ENCODE peak calls at places on chromosomes 2 and 18, in seven cellular contexts. One of them, this sample, is unnamed.

GRCh38 chr2:56522605-56523089 is 338.9 kb downstream of the CCDC85A start:
- DNase-seq in astrocyte of the cerebellum: peak
- DNase-seq in CD4-positive, alpha-beta memory T cell: no peak
- DNase-seq in nephron progenitor cell: peak
- DNase-seq in iPS-NIHi11: no peak
- DNase-seq in left cardiac atrium: peak
- DNase-seq in sigmoid colon: no peak
- DNase-seq in this sample: no peak

GRCh38 chr18:12606592-12607315 is 51.2 kb downstream of the SPIRE1 start:
- DNase-seq in nephron progenitor cell: no peak
- DNase-seq in left cardiac atrium: no peak
- DNase-seq in sigmoid colon: no peak
- DNase-seq in CD4-positive, alpha-beta memory T cell: no peak
- DNase-seq in iPS-NIHi11: no peak
- DNase-seq in astrocyte of the cerebellum: no peak
- DNase-seq in this sample: no peak

GRCh38 chr2:149413487-149413886 is 83.1 kb downstream of the LYPD6 start:
- DNase-seq in astrocyte of the cerebellum: no peak
- DNase-seq in left cardiac atrium: no peak
- DNase-seq in sigmoid colon: no peak
- DNase-seq in CD4-positive, alpha-beta memory T cell: no peak
- DNase-seq in iPS-NIHi11: no peak
- DNase-seq in nephron progenitor cell: no peak
- DNase-seq in this sample: no peak

GRCh38 chr18:41939326-41939725 is 15.7 kb upstream of the PIK3C3 start:
- DNase-seq in nephron progenitor cell: no peak
- DNase-seq in astrocyte of the cerebellum: no peak
- DNase-seq in iPS-NIHi11: no peak
- DNase-seq in left cardiac atrium: no peak
- DNase-seq in sigmoid colon: no peak
- DNase-seq in CD4-positive, alpha-beta memory T cell: no peak
- DNase-seq in this sample: no peak

GRCh38 chr2:72038524-72038923 is 109.1 kb downstream of the CYP26B1 start:
- DNase-seq in astrocyte of the cerebellum: no peak
- DNase-seq in CD4-positive, alpha-beta memory T cell: no peak
- DNase-seq in sigmoid colon: no peak
- DNase-seq in nephron progenitor cell: no peak
- DNase-seq in iPS-NIHi11: no peak
- DNase-seq in left cardiac atrium: no peak
- DNase-seq in this sample: no peak

GRCh38 chr2:37648316-37649011 is 23.0 kb downstream of the CDC42EP3 start:
- DNase-seq in iPS-NIHi11: no peak
- DNase-seq in astrocyte of the cerebellum: no peak
- DNase-seq in left cardiac atrium: peak
- DNase-seq in CD4-positive, alpha-beta memory T cell: peak
- DNase-seq in sigmoid colon: peak
- DNase-seq in nephron progenitor cell: no peak
- DNase-seq in this sample: peak

GRCh38 chr2:56474412-56475158 is 290.8 kb downstream of the CCDC85A start:
- DNase-seq in iPS-NIHi11: no peak
- DNase-seq in left cardiac atrium: no peak
- DNase-seq in nephron progenitor cell: no peak
- DNase-seq in CD4-positive, alpha-beta memory T cell: no peak
- DNase-seq in sigmoid colon: no peak
- DNase-seq in astrocyte of the cerebellum: peak
- DNase-seq in this sample: no peak

GRCh38 chr2:139967665-139968064 is 1187.5 kb upstream of the NXPH2 start:
- DNase-seq in astrocyte of the cerebellum: no peak
- DNase-seq in CD4-positive, alpha-beta memory T cell: no peak
- DNase-seq in iPS-NIHi11: no peak
- DNase-seq in left cardiac atrium: no peak
- DNase-seq in nephron progenitor cell: no peak
- DNase-seq in sigmoid colon: no peak
- DNase-seq in this sample: no peak

GRCh38 chr2:41763091-41763490 is 284.7 kb upstream of the PKDCC start:
- DNase-seq in iPS-NIHi11: no peak
- DNase-seq in nephron progenitor cell: no peak
- DNase-seq in left cardiac atrium: no peak
- DNase-seq in CD4-positive, alpha-beta memory T cell: no peak
- DNase-seq in astrocyte of the cerebellum: no peak
- DNase-seq in sigmoid colon: no peak
- DNase-seq in this sample: no peak

GRCh38 chr18:36724591-36725001 is 104.2 kb downstream of the TPGS2 start:
- DNase-seq in astrocyte of the cerebellum: no peak
- DNase-seq in CD4-positive, alpha-beta memory T cell: no peak
- DNase-seq in iPS-NIHi11: no peak
- DNase-seq in nephron progenitor cell: no peak
- DNase-seq in sigmoid colon: no peak
- DNase-seq in left cardiac atrium: peak
- DNase-seq in this sample: no peak

GRCh38 chr2:150792780-150793300 is 305.4 kb upstream of the RND3 start:
- DNase-seq in astrocyte of the cerebellum: no peak
- DNase-seq in CD4-positive, alpha-beta memory T cell: no peak
- DNase-seq in iPS-NIHi11: no peak
- DNase-seq in sigmoid colon: no peak
- DNase-seq in nephron progenitor cell: no peak
- DNase-seq in left cardiac atrium: no peak
- DNase-seq in this sample: no peak

GRCh38 chr2:219252084-219252483 is 959 bp upstream of the TUBA4B start:
- DNase-seq in left cardiac atrium: no peak
- DNase-seq in astrocyte of the cerebellum: no peak
- DNase-seq in CD4-positive, alpha-beta memory T cell: peak
- DNase-seq in sigmoid colon: no peak
- DNase-seq in nephron progenitor cell: no peak
- DNase-seq in iPS-NIHi11: no peak
- DNase-seq in this sample: peak

GRCh38 chr2:5932556-5933469 is 240.6 kb downstream of the SOX11 start:
- DNase-seq in astrocyte of the cerebellum: no peak
- DNase-seq in CD4-positive, alpha-beta memory T cell: no peak
- DNase-seq in sigmoid colon: no peak
- DNase-seq in left cardiac atrium: peak
- DNase-seq in nephron progenitor cell: no peak
- DNase-seq in iPS-NIHi11: no peak
- DNase-seq in this sample: no peak

GRCh38 chr2:239544846-239545465 is 144.1 kb upstream of the HDAC4 start:
- DNase-seq in astrocyte of the cerebellum: no peak
- DNase-seq in left cardiac atrium: no peak
- DNase-seq in CD4-positive, alpha-beta memory T cell: peak
- DNase-seq in iPS-NIHi11: no peak
- DNase-seq in nephron progenitor cell: no peak
- DNase-seq in sigmoid colon: peak
- DNase-seq in this sample: peak

GRCh38 chr2:235542728-235543125 is 48.9 kb downstream of the AGAP1 start:
- DNase-seq in nephron progenitor cell: no peak
- DNase-seq in astrocyte of the cerebellum: no peak
- DNase-seq in iPS-NIHi11: peak
- DNase-seq in sigmoid colon: no peak
- DNase-seq in CD4-positive, alpha-beta memory T cell: no peak
- DNase-seq in left cardiac atrium: peak
- DNase-seq in this sample: no peak

GRCh38 chr2:63654959-63655358 is 66.2 kb downstream of the MDH1 start:
- DNase-seq in sigmoid colon: no peak
- DNase-seq in iPS-NIHi11: no peak
- DNase-seq in left cardiac atrium: no peak
- DNase-seq in CD4-positive, alpha-beta memory T cell: no peak
- DNase-seq in astrocyte of the cerebellum: peak
- DNase-seq in nephron progenitor cell: no peak
- DNase-seq in this sample: no peak

This sample was measured in central memory CD4-positive, alpha-beta T cell.